ENCODE peak calls at places on chromosomes 5 and 9, in nine cellular contexts. L, I, V, U, N, Q, J, G and Y are unnamed samples.

GRCh38 chr9:91085499-91086291 is 276.0 kb downstream of the AUH start:
- DNase-seq in L (no peak), I (no peak), V (peak; percentile 88), U (no peak), N (no peak), Q (no peak), J (no peak), G (no peak), Y (no peak)

GRCh38 chr5:151313357-151313756 is 9.8 kb upstream of the SLC36A3 start:
- DNase-seq in L (no peak), I (no peak), V (no peak), U (no peak), N (no peak), Q (no peak), J (no peak), G (no peak), Y (no peak)

GRCh38 chr5:31638748-31639418 is at the start of gene PDZD2:
- DNase-seq in L (peak; percentile 72), I (peak; percentile 46), V (peak; percentile 43), U (peak; percentile 81), N (peak; percentile 35), Q (peak; percentile 15), J (peak; percentile 68), G (peak; percentile 79), Y (peak; percentile 56)

GRCh38 chr5:159894149-159894720 is 22.0 kb upstream of the ADRA1B start:
- DNase-seq in L (peak; percentile 75), I (no peak), V (no peak), U (no peak), N (no peak), Q (no peak), J (peak; percentile 82), G (no peak), Y (no peak)

GRCh38 chr9:122389799-122390481 is 19.1 kb downstream of the PTGS1 start:
- DNase-seq in L (no peak), I (no peak), V (peak; percentile 52), U (no peak), N (no peak), Q (no peak), J (no peak), G (peak; percentile 2), Y (no peak)

GRCh38 chr5:122063836-122064235 is 14.2 kb downstream of the LOX start:
- DNase-seq in L (peak; percentile 27), I (no peak), V (no peak), U (no peak), N (no peak), Q (no peak), J (peak; percentile 56), G (no peak), Y (no peak)

GRCh38 chr5:158816306-158816705 is 283.4 kb downstream of the EBF1 start:
- DNase-seq in L (no peak), I (no peak), V (no peak), U (no peak), N (no peak), Q (no peak), J (no peak), G (no peak), Y (no peak)

GRCh38 chr9:89497978-89498844 is at the start of gene SEMA4D:
- DNase-seq in L (peak; percentile 60), I (no peak), V (peak; percentile 90), U (peak; percentile 44), N (no peak), Q (no peak), J (peak; percentile 58), G (peak; percentile 47), Y (peak; percentile 77)

GRCh38 chr9:36137392-36138004 is 965 bp downstream of the GLIPR2 start:
- DNase-seq in L (peak; percentile 59), I (no peak), V (no peak), U (no peak), N (no peak), Q (no peak), J (peak; percentile 34), G (no peak), Y (no peak)

GRCh38 chr9:125425176-125425897 is 163.7 kb downstream of the GAPVD1 start:
- DNase-seq in L (no peak), I (no peak), V (no peak), U (no peak), N (no peak), Q (no peak), J (no peak), G (no peak), Y (no peak)

GRCh38 chr5:60851681-60852080 is 7.6 kb upstream of the ELOVL7 start:
- DNase-seq in L (no peak), I (no peak), V (no peak), U (no peak), N (no peak), Q (no peak), J (no peak), G (no peak), Y (no peak)

GRCh38 chr5:125987677-125988255 is 435.4 kb upstream of the GRAMD2B start:
- DNase-seq in L (no peak), I (no peak), V (no peak), U (no peak), N (no peak), Q (no peak), J (no peak), G (no peak), Y (no peak)

GRCh38 chr5:141512390-141513020 is 23.6 kb downstream of the PCDHGC5 start:
- DNase-seq in L (peak; percentile 65), I (peak; percentile 69), V (peak; percentile 69), U (no peak), N (peak; percentile 58), Q (no peak), J (peak; percentile 66), G (peak; percentile 87), Y (peak; percentile 84)

GRCh38 chr5:24289582-24289981 is 355.2 kb downstream of the CDH10 start:
- DNase-seq in L (no peak), I (no peak), V (no peak), U (no peak), N (no peak), Q (no peak), J (no peak), G (no peak), Y (no peak)

GRCh38 chr9:129828051-129828450 is 4.1 kb upstream of the TOR1A start:
- DNase-seq in L (no peak), I (no peak), V (no peak), U (no peak), N (no peak), Q (no peak), J (no peak), G (no peak), Y (no peak)

GRCh38 chr9:130421154-130421801 is 23.5 kb upstream of the ASS1 start:
- DNase-seq in L (no peak), I (no peak), V (no peak), U (no peak), N (no peak), Q (no peak), J (no peak), G (no peak), Y (no peak)

GRCh38 chr9:16417749-16418148 is 452.7 kb downstream of the BNC2 start:
- DNase-seq in L (peak; percentile 76), I (no peak), V (no peak), U (no peak), N (no peak), Q (no peak), J (peak; percentile 64), G (no peak), Y (no peak)